ENCODE peak calls at places on chromosomes 7 and 10, in seven cellular contexts. N is HL-60, V is IMR-90, G is A549, K is lower leg skin, Z is body of pancreas, T is PC-9. B is an unnamed sample.

GRCh38 chr10:16867556-16867955 is 50.3 kb upstream of the RSU1 start:
- DNase-seq in N (no peak), V (peak), G (no peak), K (no peak), Z (no peak), T (no peak), B (peak)

GRCh38 chr7:152050547-152050971 is 25.1 kb downstream of the GALNT11 start:
- DNase-seq in N (no peak), V (peak), G (no peak), K (no peak), Z (no peak), T (no peak), B (no peak)

GRCh38 chr10:49569031-49569765 is 30.3 kb upstream of the ERCC6 start:
- DNase-seq in N (no peak), V (peak), G (no peak), K (no peak), Z (no peak), T (peak), B (peak)

GRCh38 chr7:52917982-52918578 is 117.4 kb upstream of the POM121L12 start:
- DNase-seq in N (peak), V (no peak), G (no peak), K (no peak), Z (no peak), T (no peak), B (no peak)

GRCh38 chr7:100095704-100096103 is 5.5 kb downstream of the MCM7 start:
- DNase-seq in N (no peak), V (no peak), G (no peak), K (no peak), Z (no peak), T (no peak), B (no peak)

GRCh38 chr10:38103754-38104153 is 9.6 kb downstream of the ZNF37A start:
- DNase-seq in N (no peak), V (no peak), G (no peak), K (no peak), Z (no peak), T (no peak), B (no peak)

GRCh38 chr7:41113663-41114062 is 589.2 kb downstream of the INHBA start:
- DNase-seq in N (no peak), V (no peak), G (no peak), K (no peak), Z (no peak), T (no peak), B (no peak)

GRCh38 chr7:71239517-71239916 is 107.6 kb downstream of the GALNT17 start:
- DNase-seq in N (no peak), V (no peak), G (no peak), K (no peak), Z (no peak), T (no peak), B (no peak)

GRCh38 chr7:108805808-108806397 is 236.2 kb downstream of the DNAJB9 start:
- DNase-seq in N (peak), V (peak), G (peak), K (no peak), Z (no peak), T (no peak), B (no peak)

GRCh38 chr7:28858206-28858605 is 99.9 kb downstream of the TRIL start:
- DNase-seq in N (no peak), V (peak), G (no peak), K (no peak), Z (no peak), T (peak), B (peak)

GRCh38 chr10:131131726-131132561 is 179.6 kb downstream of the TCERG1L start:
- DNase-seq in N (no peak), V (no peak), G (no peak), K (no peak), Z (no peak), T (no peak), B (no peak)

GRCh38 chr7:116139007-116139406 is 71.3 kb upstream of the TES start:
- DNase-seq in N (no peak), V (peak), G (no peak), K (no peak), Z (no peak), T (no peak), B (peak)

GRCh38 chr10:53025172-53025651 is 252.6 kb upstream of the MBL2 start:
- DNase-seq in N (no peak), V (peak), G (no peak), K (no peak), Z (no peak), T (peak), B (peak)

GRCh38 chr7:152761116-152761748 is 1.7 kb downstream of the ACTR3B start:
- DNase-seq in N (no peak), V (peak), G (no peak), K (no peak), Z (no peak), T (peak), B (peak)

GRCh38 chr7:24587853-24588252 is 14.6 kb downstream of the PALS2 start:
- DNase-seq in N (no peak), V (no peak), G (no peak), K (no peak), Z (no peak), T (no peak), B (no peak)

GRCh38 chr10:89450901-89451300 is 36.5 kb downstream of the IFIT5 start:
- DNase-seq in N (no peak), V (no peak), G (no peak), K (no peak), Z (no peak), T (no peak), B (no peak)

GRCh38 chr7:12570529-12571461 is at the start of gene SCIN:
- DNase-seq in N (peak), V (no peak), G (peak), K (peak), Z (peak), T (no peak), B (no peak)

GRCh38 chr7:155864271-155864985 is 52.2 kb upstream of the SHH start:
- DNase-seq in N (no peak), V (no peak), G (no peak), K (no peak), Z (no peak), T (no peak), B (no peak)

GRCh38 chr10:68665841-68666240 is 55.2 kb upstream of the CCAR1 start:
- DNase-seq in N (no peak), V (peak), G (no peak), K (no peak), Z (no peak), T (no peak), B (no peak)

GRCh38 chr7:152073352-152073751 is 47.9 kb downstream of the GALNT11 start:
- DNase-seq in N (no peak), V (no peak), G (no peak), K (no peak), Z (no peak), T (no peak), B (no peak)

GRCh38 chr10:31418481-31418880 is 99.5 kb downstream of the ZEB1 start:
- DNase-seq in N (no peak), V (no peak), G (no peak), K (no peak), Z (no peak), T (no peak), B (no peak)

GRCh38 chr7:151978616-151979015 is 22.4 kb downstream of the GALNTL5 start:
- DNase-seq in N (no peak), V (no peak), G (no peak), K (no peak), Z (no peak), T (no peak), B (no peak)

DNA sequence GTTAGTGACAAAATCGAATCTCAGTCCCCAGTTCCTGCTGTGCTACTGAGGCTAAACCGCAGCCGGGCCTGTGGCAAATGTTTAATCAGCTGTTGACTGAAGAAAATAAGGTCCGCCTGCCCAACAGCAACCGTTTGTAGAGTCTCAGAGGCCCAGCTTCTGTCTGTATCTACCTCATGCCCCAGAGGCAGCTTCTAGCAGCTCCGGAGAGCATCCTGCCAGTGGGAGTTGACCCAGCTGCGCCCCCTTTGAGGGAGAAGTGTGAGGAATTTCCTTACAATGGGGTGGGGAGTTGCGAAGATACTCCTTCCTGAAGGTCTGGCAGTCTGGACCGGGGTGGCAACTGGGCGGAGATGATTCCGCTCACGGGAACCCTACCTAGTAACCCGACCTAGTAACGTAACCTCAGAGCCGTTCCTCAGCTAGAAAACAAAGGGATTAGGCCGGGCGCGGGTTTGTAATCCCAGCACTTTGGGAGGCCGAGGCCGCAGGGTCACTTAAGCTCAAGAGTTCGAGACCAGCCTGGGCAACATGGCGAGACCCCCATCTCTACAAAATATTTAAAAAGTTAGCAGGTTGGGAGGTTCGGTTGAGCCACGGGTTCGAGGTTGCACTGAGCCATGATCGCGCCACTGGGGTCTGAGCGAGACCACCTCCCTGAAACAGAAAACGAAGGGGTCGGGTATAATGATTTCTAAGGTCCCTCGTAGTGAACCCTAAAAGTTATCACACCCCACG is 846 bp upstream of the ZNF775 start:
- DNase-seq in N (peak), V (peak), G (peak), K (no peak), Z (peak), T (peak), B (no peak)
- TF ChIP-seq CTCF in N (no peak), V (peak), G (peak), K (no peak), Z (no peak), T (no peak), B (no peak)

GRCh38 chr7:36475371-36475770 is 85.7 kb downstream of the ANLN start:
- DNase-seq in N (no peak), V (no peak), G (no peak), K (no peak), Z (no peak), T (no peak), B (no peak)
- TF ChIP-seq CTCF in N (no peak), V (no peak), G (no peak), K (no peak), Z (no peak), T (no peak), B (no peak)

GRCh38 chr7:48112431-48113165 is 23.5 kb downstream of the UPP1 start:
- DNase-seq in N (no peak), V (peak), G (no peak), K (no peak), Z (no peak), T (peak), B (no peak)
- TF ChIP-seq CTCF in N (no peak), V (no peak), G (no peak), K (no peak), Z (no peak), T (no peak), B (no peak)

GRCh38 chr7:36085096-36085495 is 68.0 kb upstream of the EEPD1 start:
- DNase-seq in N (no peak), V (no peak), G (no peak), K (no peak), Z (no peak), T (no peak), B (no peak)

GRCh38 chr7:36088966-36089365 is 64.1 kb upstream of the EEPD1 start:
- DNase-seq in N (no peak), V (no peak), G (no peak), K (no peak), Z (no peak), T (no peak), B (no peak)

GRCh38 chr7:36084485-36085091 is 68.5 kb upstream of the EEPD1 start:
- DNase-seq in N (no peak), V (peak), G (peak), K (no peak), Z (peak), T (no peak), B (no peak)

GRCh38 chr7:36088553-36088952 is 64.5 kb upstream of the EEPD1 start:
- DNase-seq in N (peak), V (no peak), G (no peak), K (no peak), Z (no peak), T (no peak), B (no peak)

GRCh38 chr7:36086571-36086970 is 66.5 kb upstream of the EEPD1 start:
- DNase-seq in N (no peak), V (no peak), G (no peak), K (no peak), Z (no peak), T (peak), B (no peak)
- TF ChIP-seq CTCF in N (no peak), V (no peak), G (no peak), K (no peak), Z (no peak), T (peak), B (no peak)

GRCh38 chr10:112847778-112848177 is 102.3 kb upstream of the TCF7L2 start:
- DNase-seq in N (no peak), V (no peak), G (no peak), K (no peak), Z (no peak), T (no peak), B (no peak)

GRCh38 chr10:112848868-112849267 is 101.2 kb upstream of the TCF7L2 start:
- DNase-seq in N (no peak), V (no peak), G (no peak), K (no peak), Z (no peak), T (no peak), B (no peak)

GRCh38 chr10:112845145-112845544 is 104.9 kb upstream of the TCF7L2 start:
- DNase-seq in N (no peak), V (no peak), G (no peak), K (no peak), Z (no peak), T (no peak), B (no peak)

GRCh38 chr10:112851582-112851981 is 98.5 kb upstream of the TCF7L2 start:
- DNase-seq in N (no peak), V (no peak), G (no peak), K (no peak), Z (no peak), T (no peak), B (no peak)

GRCh38 chr10:112848212-112848611 is 101.8 kb upstream of the TCF7L2 start:
- DNase-seq in N (no peak), V (no peak), G (no peak), K (no peak), Z (no peak), T (no peak), B (no peak)
- TF ChIP-seq CTCF in N (no peak), V (no peak), G (no peak), K (no peak), Z (no peak), T (no peak), B (no peak)

GRCh38 chr10:43376828-43377227 is 5.4 kb downstream of the FXYD4 start:
- DNase-seq in N (no peak), V (no peak), G (no peak), K (no peak), Z (no peak), T (no peak), B (no peak)
- TF ChIP-seq CTCF in N (no peak), V (no peak), G (no peak), K (no peak), Z (no peak), T (no peak), B (no peak)

DNA sequence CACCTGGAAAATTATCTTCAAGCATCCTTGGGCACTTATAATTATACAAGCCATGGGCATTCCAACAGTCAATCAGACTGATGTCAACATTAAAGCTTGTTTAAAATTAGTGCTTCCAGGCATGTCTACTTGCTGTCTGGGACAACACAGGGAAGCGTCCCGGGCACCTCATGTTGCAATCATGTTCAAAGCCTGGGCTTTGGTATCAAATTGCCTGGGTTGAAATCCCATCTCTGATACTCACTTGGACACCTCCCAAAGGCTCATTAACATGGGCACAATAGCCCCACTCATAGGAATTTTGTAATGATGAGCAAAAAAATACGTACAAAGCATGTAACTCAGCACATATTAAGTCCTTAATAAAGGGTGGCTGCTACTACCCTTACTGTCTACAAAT is 14.4 kb downstream of the AIFM2 start:
- DNase-seq in N (no peak), V (no peak), G (no peak), K (no peak), Z (no peak), T (no peak), B (no peak)
- TF ChIP-seq CTCF in N (no peak), V (no peak), G (no peak), K (no peak), Z (no peak), T (no peak), B (no peak)

DNA sequence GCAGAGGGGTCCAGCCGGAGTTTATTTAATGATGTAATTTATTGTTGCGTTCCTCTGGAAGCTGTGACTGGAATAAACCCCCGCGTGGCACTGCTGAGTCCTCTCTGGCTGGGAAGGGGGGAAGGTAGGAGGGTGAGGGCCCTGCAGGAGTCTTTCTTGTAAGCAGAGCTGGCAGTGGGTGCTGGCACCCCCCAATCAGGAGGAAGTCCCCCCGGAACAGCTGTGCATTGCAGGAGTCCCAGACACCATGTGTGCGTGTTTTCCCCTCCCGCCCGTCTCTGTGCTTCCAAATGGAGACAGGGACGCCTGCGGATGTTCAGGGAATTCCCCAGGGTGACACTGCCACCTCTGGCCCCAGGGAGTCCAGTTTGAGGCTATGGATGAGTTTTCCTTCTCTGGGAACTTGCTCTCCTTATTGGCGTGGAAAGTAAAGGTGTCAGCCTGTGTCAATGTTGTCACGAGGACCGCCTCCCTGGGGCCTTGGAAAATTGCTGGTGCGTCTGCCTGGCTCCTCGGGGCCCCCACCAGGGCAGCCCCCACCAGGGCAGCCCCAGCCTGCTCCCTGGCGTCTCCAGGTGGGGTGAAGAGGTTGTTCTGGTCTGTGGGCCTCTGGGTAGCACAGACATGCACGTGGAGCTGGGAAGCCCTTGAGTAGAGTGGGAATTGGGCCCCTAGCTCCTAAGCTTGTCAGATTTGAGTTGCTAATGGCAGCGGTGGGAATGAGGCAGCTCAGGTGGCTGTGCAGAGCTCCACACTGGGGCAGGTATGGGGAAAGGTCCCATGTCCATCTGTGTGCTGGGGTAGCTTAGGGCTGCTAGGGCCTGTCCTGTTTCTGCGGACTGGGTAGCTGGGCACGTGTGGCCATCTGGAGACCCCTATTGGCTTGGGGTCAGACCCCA is 2.7 kb downstream of the FZD9 start:
- DNase-seq in N (no peak), V (no peak), G (peak), K (no peak), Z (no peak), T (no peak), B (no peak)
- TF ChIP-seq CTCF in N (no peak), V (no peak), G (peak), K (no peak), Z (no peak), T (peak), B (no peak)

DNA sequence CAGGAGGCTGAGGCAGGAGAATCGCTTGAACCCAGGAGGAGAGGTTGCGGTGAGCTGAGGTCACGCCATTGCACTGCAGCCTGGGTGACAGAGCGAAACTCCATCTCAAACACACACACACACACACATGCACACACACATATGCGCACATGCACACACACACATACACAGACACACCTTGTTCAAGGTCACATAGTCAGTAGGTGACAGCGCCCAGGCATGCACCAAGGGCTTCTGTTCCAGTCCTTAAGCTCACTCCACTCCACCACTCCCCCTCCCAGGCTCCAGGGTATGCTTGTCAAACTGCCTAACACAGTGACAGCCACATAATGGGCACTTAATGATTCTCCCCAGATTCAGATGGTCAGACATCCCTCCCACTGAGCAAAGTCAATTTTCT is 37.0 kb downstream of the KCNMA1 start:
- DNase-seq in N (no peak), V (no peak), G (no peak), K (no peak), Z (no peak), T (no peak), B (no peak)
- TF ChIP-seq CTCF in N (no peak), V (no peak), G (no peak), K (no peak), Z (no peak), T (no peak), B (no peak)

GRCh38 chr7:82623812-82624211 is 180.2 kb upstream of the CACNA2D1 start:
- DNase-seq in N (no peak), V (peak), G (no peak), K (no peak), Z (no peak), T (no peak), B (no peak)

GRCh38 chr7:82629583-82629982 is 186.0 kb upstream of the CACNA2D1 start:
- DNase-seq in N (no peak), V (peak), G (no peak), K (no peak), Z (no peak), T (no peak), B (peak)

GRCh38 chr7:82624337-82624736 is 180.8 kb upstream of the CACNA2D1 start:
- DNase-seq in N (no peak), V (peak), G (no peak), K (no peak), Z (no peak), T (no peak), B (peak)

GRCh38 chr7:82624965-82625364 is 181.4 kb upstream of the CACNA2D1 start:
- DNase-seq in N (no peak), V (no peak), G (no peak), K (no peak), Z (no peak), T (no peak), B (no peak)

DNA sequence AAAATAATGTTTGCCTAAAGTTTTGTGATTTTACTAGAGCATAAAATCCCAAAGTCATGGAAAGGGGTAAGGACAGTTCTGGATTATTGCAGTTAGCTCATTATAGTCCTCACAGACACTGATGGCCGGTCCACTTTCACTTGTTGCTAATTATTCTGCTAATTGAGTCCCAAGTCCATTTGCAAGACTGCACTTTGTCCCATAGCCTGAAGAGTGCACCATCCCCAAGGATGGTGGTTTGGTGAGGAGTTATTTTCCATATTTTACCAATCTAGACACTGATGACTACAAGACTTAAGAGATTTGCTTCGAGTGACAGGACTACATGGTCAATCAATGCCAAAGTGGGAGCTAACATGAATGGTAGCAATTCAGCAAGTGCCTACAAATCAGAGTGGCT is 181.8 kb upstream of the CACNA2D1 start:
- DNase-seq in N (no peak), V (peak), G (no peak), K (no peak), Z (no peak), T (no peak), B (no peak)
- TF ChIP-seq CTCF in N (no peak), V (peak), G (no peak), K (no peak), Z (no peak), T (no peak), B (peak)